ENCODE peak calls at places on chromosomes 6 and 20, in eight cellular contexts. I is GM10248; J is kidney tubule cell; D is left lobe of liver; K is stimulated activated CD4-positive, alpha-beta T cell treated with anti-CD3 and anti-CD28 coated beads, Interleukin-12 subunit alpha, Interleukin-12 subunit beta, amount 100 ng/mL, for 48 hours; X is epithelial cell of esophagus; T is activated T-cell treated with anti-CD3 and anti-CD28 coated beads, Interleukin-2, amount 50 U/mL, for 48 hours; U is T-cell. G is an unnamed sample.

GRCh38 chr6:31401403-31401802 is 2.0 kb upstream of the MICA start:
- DNase-seq in J (peak; percentile 91), K (no peak), X (peak; percentile 85), D (no peak), I (no peak), T (no peak), U (no peak), G (peak; percentile 78)

GRCh38 chr6:88301888-88302768 is 136.0 kb upstream of the CNR1 start:
- DNase-seq in J (no peak), I (no peak), X (no peak), K (no peak), D (peak; percentile 84), U (no peak), T (no peak), G (peak; percentile 58)

GRCh38 chr6:92967352-92967751 is 452.0 kb downstream of the EPHA7 start:
- DNase-seq in I (no peak), T (no peak), K (no peak), X (no peak), D (no peak), J (no peak), U (no peak), G (no peak)

GRCh38 chr6:89139509-89140346 is 6.1 kb upstream of the PM20D2 start:
- DNase-seq in X (peak; percentile 35), D (no peak), U (no peak), T (no peak), K (no peak), I (no peak), J (peak; percentile 25), G (no peak)

GRCh38 chr6:650098-650497 is 6.8 kb downstream of the HUS1B start:
- DNase-seq in D (no peak), J (no peak), U (no peak), X (no peak), I (no peak), K (no peak), T (no peak), G (no peak)

GRCh38 chr20:10555865-10556308 is 117.9 kb downstream of the JAG1 start:
- DNase-seq in T (no peak), U (no peak), J (peak; percentile 73), D (no peak), I (no peak), K (no peak), X (peak; percentile 58), G (peak; percentile 81)

GRCh38 chr6:94636780-94637385 is 940.5 kb upstream of the MANEA start:
- DNase-seq in I (no peak), T (no peak), U (no peak), K (no peak), D (no peak), X (peak; percentile 69), J (peak; percentile 3), G (no peak)

GRCh38 chr6:12614468-12614867 is 102.1 kb upstream of the PHACTR1 start:
- DNase-seq in D (no peak), U (no peak), X (no peak), K (no peak), T (no peak), I (no peak), J (no peak), G (peak; percentile 21)

GRCh38 chr20:58310291-58310782 is 822 bp downstream of the RAB22A start:
- DNase-seq in D (no peak), I (no peak), X (peak; percentile 59), T (no peak), K (no peak), J (peak; percentile 63), U (no peak), G (peak; percentile 33)

GRCh38 chr20:8432435-8433148 is 300.5 kb downstream of the PLCB1 start:
- DNase-seq in I (no peak), D (no peak), K (no peak), X (no peak), U (no peak), J (peak; percentile 73), T (no peak), G (no peak)

GRCh38 chr6:439681-440167 is 48.2 kb downstream of the IRF4 start:
- DNase-seq in X (no peak), I (no peak), K (no peak), T (peak; percentile 17), U (no peak), J (no peak), D (no peak), G (peak; percentile 51)

GRCh38 chr6:144778773-144779531 is 493.8 kb downstream of the UTRN start:
- DNase-seq in U (no peak), K (no peak), J (no peak), X (peak; percentile 13), D (no peak), I (peak; percentile 14), T (no peak), G (no peak)

GRCh38 chr6:107866606-107867301 is 42.6 kb upstream of the SCML4 start:
- DNase-seq in U (no peak), X (peak; percentile 42), K (no peak), J (peak; percentile 48), I (peak; percentile 50), D (no peak), T (no peak), G (no peak)

GRCh38 chr20:63100401-63100925 is 93.7 kb upstream of the BHLHE23 start:
- DNase-seq in D (no peak), K (no peak), J (no peak), I (no peak), X (no peak), T (no peak), U (no peak), G (no peak)

GRCh38 chr6:130296854-130297253 is 69.0 kb upstream of the TMEM200A start:
- DNase-seq in J (no peak), D (no peak), U (no peak), I (no peak), K (no peak), T (no peak), X (peak; percentile 13), G (peak; percentile 10)

GRCh38 chr20:48898210-48898609 is 23.3 kb upstream of the ARFGEF2 start:
- DNase-seq in T (no peak), U (no peak), K (no peak), D (no peak), X (peak; percentile 52), I (no peak), J (peak; percentile 60), G (peak; percentile 42)

GRCh38 chr6:128363424-128363823 is 157.0 kb downstream of the PTPRK start:
- DNase-seq in X (no peak), D (no peak), U (no peak), K (no peak), I (no peak), J (peak; percentile 48), T (no peak), G (no peak)

GRCh38 chr20:3464166-3464565 is 6.7 kb upstream of the ATRN start:
- DNase-seq in X (no peak), J (no peak), T (no peak), U (no peak), K (no peak), I (no peak), D (no peak), G (no peak)

GRCh38 chr20:62374431-62375152 is 7.5 kb upstream of the LAMA5 start:
- DNase-seq in T (no peak), X (no peak), D (no peak), K (no peak), J (no peak), I (no peak), U (no peak), G (peak; percentile 60)

GRCh38 chr20:37042986-37043972 is 52.5 kb downstream of the RBL1 start:
- DNase-seq in D (no peak), I (peak; percentile 38), X (no peak), K (peak; percentile 8), J (no peak), T (peak; percentile 43), U (no peak), G (no peak)

GRCh38 chr6:140077712-140078551 is 703.5 kb upstream of the CITED2 start:
- DNase-seq in I (no peak), X (no peak), K (no peak), T (no peak), D (no peak), J (no peak), U (no peak), G (peak; percentile 31)

GRCh38 chr6:127288705-127289104 is 22.0 kb downstream of the RNF146 start:
- DNase-seq in J (no peak), T (no peak), I (no peak), X (no peak), K (no peak), U (no peak), D (no peak), G (no peak)

GRCh38 chr6:33667776-33668175 is 43.7 kb downstream of the UQCC2 start:
- DNase-seq in I (no peak), U (no peak), T (no peak), D (no peak), X (no peak), K (no peak), J (no peak), G (no peak)

GRCh38 chr6:53896237-53896636 is 101.4 kb downstream of the LRRC1 start:
- DNase-seq in U (no peak), X (peak; percentile 7), J (peak; percentile 77), I (no peak), D (no peak), T (no peak), K (no peak), G (no peak)

GRCh38 chr6:31834367-31834703 is 6.8 kb downstream of the HSPA1B start:
- DNase-seq in K (peak; percentile 52), J (peak; percentile 90), X (peak; percentile 80), T (peak; percentile 85), D (peak; percentile 91), I (peak; percentile 86), U (peak; percentile 33), G (peak; percentile 89)